ENCODE peak calls at places on chromosomes 2 and 18, in eight cellular contexts. C is activated CD4-positive, alpha-beta T cell treated with anti-CD3 and anti-CD28 coated beads, Interleukin-2, amount 10 ng/mL, durations not matched to agents 7 days and 5 days; E is stimulated activated CD4-positive, alpha-beta T cell treated with anti-CD3 and anti-CD28 coated beads, Interleukin-4, amount 100 ng/mL, for 4 hours; B is AG04450; K is foreskin fibroblast; A is BJ; S is AML-193; I is SW480. Q is an unnamed sample.

GRCh38 chr18:486929-487328 is 13.6 kb downstream of the COLEC12 start:
- DNase-seq in K (no peak), S (no peak), E (no peak), A (no peak), B (no peak), I (no peak), C (no peak), Q (no peak)

GRCh38 chr2:240426797-240427721 is 8.4 kb upstream of the GPC1 start:
- DNase-seq in B (no peak), A (no peak), E (no peak), I (peak), K (peak), C (no peak), S (no peak), Q (no peak)

GRCh38 chr2:9076210-9076609 is 72.7 kb upstream of the MBOAT2 start:
- DNase-seq in C (no peak), I (no peak), K (no peak), S (no peak), B (no peak), E (no peak), A (no peak), Q (no peak)

GRCh38 chr18:42298744-42299685 is 344.0 kb downstream of the PIK3C3 start:
- DNase-seq in S (peak), K (peak), E (peak), C (peak), I (peak), A (peak), B (peak), Q (peak)

GRCh38 chr18:14949800-14950415 is 201.9 kb downstream of the ANKRD30B start:
- DNase-seq in I (no peak), K (no peak), A (no peak), C (no peak), B (no peak), E (no peak), S (no peak), Q (no peak)

GRCh38 chr2:158741631-158742030 is 53.5 kb upstream of the DAPL1 start:
- DNase-seq in B (no peak), I (no peak), S (no peak), K (no peak), C (no peak), A (no peak), E (no peak), Q (no peak)

GRCh38 chr2:199985625-199986207 is 30.3 kb downstream of the MAIP1 start:
- DNase-seq in K (peak), S (peak), A (no peak), E (peak), B (peak), I (peak), C (peak), Q (no peak)

GRCh38 chr2:223884399-223884798 is 47.0 kb upstream of the AP1S3 start:
- DNase-seq in E (no peak), I (no peak), A (no peak), S (no peak), B (no peak), C (no peak), K (peak), Q (peak)

GRCh38 chr2:12083713-12084420 is 337.4 kb downstream of the LPIN1 start:
- DNase-seq in K (no peak), S (no peak), C (no peak), E (no peak), B (no peak), A (no peak), I (no peak), Q (no peak)

GRCh38 chr18:2656237-2657042 is 914 bp downstream of the SMCHD1 start:
- DNase-seq in B (no peak), E (peak), C (peak), A (no peak), I (peak), K (peak), S (peak), Q (no peak)

GRCh38 chr2:28753043-28753683 is 1.5 kb downstream of the PPP1CB start:
- DNase-seq in I (peak), S (peak), C (peak), K (peak), B (peak), E (peak), A (no peak), Q (peak)

GRCh38 chr2:218067523-218067922 is 1.5 kb upstream of the RUFY4 start:
- DNase-seq in B (no peak), A (no peak), S (no peak), K (no peak), I (no peak), C (no peak), E (no peak), Q (no peak)

GRCh38 chr18:47283476-47283875 is 32.0 kb upstream of the SKOR2 start:
- DNase-seq in S (peak), K (no peak), A (no peak), C (no peak), I (peak), E (no peak), B (no peak), Q (no peak)

GRCh38 chr2:187689372-187689771 is 135.1 kb upstream of the TFPI start:
- DNase-seq in C (no peak), B (no peak), K (no peak), A (peak), I (no peak), S (no peak), E (no peak), Q (no peak)

GRCh38 chr2:59658906-59659305 is 894.5 kb downstream of the BCL11A start:
- DNase-seq in A (no peak), K (no peak), S (no peak), E (no peak), C (no peak), I (no peak), B (no peak), Q (no peak)

GRCh38 chr2:128997166-128997866 is 678.6 kb upstream of the HS6ST1 start:
- DNase-seq in K (no peak), B (no peak), S (no peak), A (no peak), E (no peak), C (no peak), I (no peak), Q (no peak)

GRCh38 chr2:84443477-84443876 is 15.6 kb downstream of the SUCLG1 start:
- DNase-seq in E (no peak), B (no peak), K (no peak), C (no peak), S (no peak), A (no peak), I (no peak), Q (no peak)

GRCh38 chr2:79432731-79433146 is 80.1 kb upstream of the CTNNA2 start:
- DNase-seq in E (no peak), I (no peak), C (no peak), K (no peak), B (no peak), S (no peak), A (no peak), Q (no peak)

GRCh38 chr2:223051580-223052375 is at the start of gene KCNE4:
- DNase-seq in I (peak), C (no peak), B (no peak), E (no peak), A (no peak), K (peak), S (no peak), Q (no peak)

GRCh38 chr2:216011320-216011849 is 2.0 kb downstream of the MREG start:
- DNase-seq in A (no peak), C (no peak), S (no peak), B (no peak), E (no peak), I (no peak), K (no peak), Q (no peak)

GRCh38 chr2:215156453-215156852 is 18.0 kb upstream of the ABCA12 start:
- DNase-seq in A (no peak), I (no peak), K (no peak), E (no peak), S (no peak), C (no peak), B (no peak), Q (no peak)

GRCh38 chr2:135132314-135132713 is 80.2 kb downstream of the RAB3GAP1 start:
- DNase-seq in A (peak), E (no peak), S (no peak), I (peak), K (no peak), C (no peak), B (no peak), Q (no peak)

GRCh38 chr2:204005940-204006721 is 69.6 kb downstream of the ICOS start:
- DNase-seq in I (no peak), C (peak), A (no peak), E (no peak), B (no peak), K (no peak), S (no peak), Q (no peak)

GRCh38 chr2:9519250-9519649 is 36.4 kb downstream of the ADAM17 start:
- DNase-seq in I (no peak), S (no peak), C (no peak), B (no peak), E (no peak), K (peak), A (no peak), Q (no peak)

GRCh38 chr18:74040459-74041332 is 106.9 kb downstream of the FBXO15 start:
- DNase-seq in C (peak), A (no peak), E (peak), I (peak), B (no peak), K (no peak), S (peak), Q (peak)

GRCh38 chr2:221911890-221912289 is 339.8 kb upstream of the EPHA4 start:
- DNase-seq in K (no peak), I (no peak), E (no peak), A (no peak), B (no peak), S (no peak), C (no peak), Q (no peak)

GRCh38 chr2:190570871-190571270 is 36.3 kb upstream of the NEMP2 start:
- DNase-seq in B (no peak), E (no peak), C (no peak), S (no peak), K (no peak), I (no peak), A (no peak), Q (no peak)

GRCh38 chr18:5534845-5535244 is 9.0 kb downstream of the EPB41L3 start:
- DNase-seq in B (no peak), E (no peak), K (no peak), A (no peak), I (no peak), S (no peak), C (no peak), Q (no peak)

GRCh38 chr18:3044931-3045698 is 32.2 kb upstream of the LPIN2 start:
- DNase-seq in A (no peak), C (no peak), S (peak), E (no peak), I (no peak), B (no peak), K (no peak), Q (no peak)

GRCh38 chr18:36757081-36757480 is 71.7 kb downstream of the TPGS2 start:
- DNase-seq in A (no peak), C (no peak), E (no peak), I (peak), S (no peak), K (peak), B (peak), Q (peak)

GRCh38 chr2:71872466-71873051 is 275.1 kb downstream of the CYP26B1 start:
- DNase-seq in C (no peak), K (no peak), B (no peak), I (no peak), S (no peak), E (no peak), A (no peak), Q (no peak)

GRCh38 chr2:240348522-240348921 is 86.9 kb upstream of the GPC1 start:
- DNase-seq in I (no peak), B (no peak), C (no peak), E (no peak), S (no peak), A (no peak), K (no peak), Q (no peak)

GRCh38 chr2:160956243-160956802 is 203.9 kb upstream of the TANK start:
- DNase-seq in C (no peak), B (no peak), I (no peak), E (no peak), K (no peak), A (no peak), S (no peak), Q (no peak)

GRCh38 chr2:120446236-120447121 is 100.5 kb downstream of the INHBB start:
- DNase-seq in I (peak), S (no peak), C (no peak), A (no peak), K (no peak), B (no peak), E (no peak), Q (no peak)

Q was measured in GM13976.